ENCODE peak calls at places on chromosomes 1 and 21, in seven cellular contexts. X is PC-3, Q is GM23248, L is hepatocyte, I is OCI-LY7, R is PC-9, V is GM23338. O is an unnamed sample.

GRCh38 chr1:55716610-55717009 is 501.4 kb upstream of the USP24 start:
- DNase-seq in Q (peak; percentile 58), L (no peak), R (no peak), V (no peak), X (no peak), I (no peak), O (no peak)

GRCh38 chr1:162087118-162087517 is 17.6 kb downstream of the NOS1AP start:
- DNase-seq in X (no peak), R (no peak), I (no peak), Q (peak; percentile 37), L (no peak), V (no peak), O (no peak)

GRCh38 chr1:106875622-106876021 is 180.9 kb upstream of the PRMT6 start:
- DNase-seq in V (no peak), Q (no peak), L (no peak), R (no peak), I (no peak), X (no peak), O (no peak)

GRCh38 chr1:25700626-25701025 is 84.0 kb downstream of the MAN1C1 start:
- DNase-seq in L (no peak), X (no peak), R (no peak), I (no peak), Q (peak; percentile 34), V (peak; percentile 76), O (peak; percentile 68)

GRCh38 chr1:162996261-162996660 is 72.9 kb upstream of the RGS4 start:
- DNase-seq in X (no peak), I (no peak), L (no peak), R (no peak), Q (peak; percentile 45), V (no peak), O (no peak)

GRCh38 chr1:228212415-228212965 is 4.6 kb downstream of the OBSCN start:
- DNase-seq in I (no peak), X (no peak), L (peak; percentile 28), V (peak; percentile 61), Q (no peak), R (no peak), O (no peak)

GRCh38 chr1:225447649-225448048 is 19.8 kb upstream of the LBR start:
- DNase-seq in Q (peak; percentile 58), V (no peak), I (no peak), R (no peak), X (no peak), L (no peak), O (no peak)

GRCh38 chr1:201192478-201192804 is 1.8 kb downstream of the IGFN1 start:
- DNase-seq in R (no peak), Q (peak; percentile 47), L (no peak), V (no peak), X (no peak), I (no peak), O (no peak)

GRCh38 chr1:41167688-41168087 is 74.4 kb downstream of the SCMH1 start:
- DNase-seq in L (no peak), R (no peak), I (no peak), X (no peak), Q (no peak), V (no peak), O (no peak)

GRCh38 chr1:26838474-26839338 is 12.2 kb downstream of the ZDHHC18 start:
- DNase-seq in V (no peak), R (no peak), X (no peak), L (no peak), Q (no peak), I (no peak), O (no peak)

GRCh38 chr1:111032295-111032897 is 68.7 kb upstream of the LRIF1 start:
- DNase-seq in Q (peak; percentile 35), I (peak; percentile 73), R (peak; percentile 64), X (peak; percentile 74), L (peak; percentile 58), V (peak; percentile 78), O (peak; percentile 27)

GRCh38 chr1:55129194-55129728 is 85.9 kb downstream of the USP24 start:
- DNase-seq in V (no peak), R (no peak), L (no peak), X (peak; percentile 10), Q (peak; percentile 76), I (no peak), O (no peak)

GRCh38 chr1:65065535-65066378 is 82.2 kb upstream of the AK4 start:
- DNase-seq in R (no peak), X (no peak), L (peak; percentile 44), V (peak; percentile 89), Q (peak; percentile 13), I (no peak), O (peak; percentile 63)

GRCh38 chr1:23798662-23799142 is 1.9 kb downstream of the GALE start:
- DNase-seq in X (no peak), V (peak; percentile 67), L (no peak), I (no peak), Q (peak; percentile 21), R (no peak), O (peak; percentile 45)

GRCh38 chr1:69911301-69911801 is 294.0 kb downstream of the LRRC40 start:
- DNase-seq in R (peak; percentile 49), V (no peak), X (peak; percentile 36), L (no peak), Q (peak; percentile 88), I (no peak), O (no peak)

GRCh38 chr1:218377143-218377660 is 32.1 kb downstream of the TGFB2 start:
- DNase-seq in R (peak; percentile 96), I (no peak), Q (peak; percentile 93), L (no peak), X (peak; percentile 100), V (no peak), O (no peak)

GRCh38 chr1:187680823-187681222 is 852.1 kb downstream of the PLA2G4A start:
- DNase-seq in I (no peak), R (no peak), V (no peak), X (no peak), L (no peak), Q (peak; percentile 72), O (no peak)

GRCh38 chr1:58975888-58976287 is 192.0 kb upstream of the JUN start:
- DNase-seq in Q (peak; percentile 2), V (no peak), R (no peak), X (no peak), L (peak; percentile 23), I (no peak), O (no peak)

GRCh38 chr1:156100205-156100995 is 14.1 kb upstream of the LMNA start:
- DNase-seq in L (no peak), I (no peak), Q (no peak), R (peak; percentile 69), X (peak; percentile 67), V (no peak), O (peak; percentile 28)

GRCh38 chr1:59522925-59523505 is 226.1 kb downstream of the FGGY start:
- DNase-seq in I (no peak), V (no peak), Q (no peak), R (no peak), L (peak; percentile 59), X (no peak), O (no peak)

GRCh38 chr1:1358433-1359201 is at the start of gene MXRA8:
- DNase-seq in I (no peak), V (peak; percentile 58), X (no peak), R (peak; percentile 27), L (peak; percentile 91), Q (peak; percentile 94), O (no peak)

GRCh38 chr21:43778469-43779335 is 2.6 kb upstream of the CSTB start:
- DNase-seq in L (no peak), V (peak; percentile 45), R (peak; percentile 98), Q (no peak), I (no peak), X (peak; percentile 97), O (no peak)

GRCh38 chr21:34962136-34962535 is 87.0 kb downstream of the RUNX1 start:
- DNase-seq in X (no peak), V (no peak), I (no peak), L (no peak), Q (no peak), R (no peak), O (no peak)

DNA sequence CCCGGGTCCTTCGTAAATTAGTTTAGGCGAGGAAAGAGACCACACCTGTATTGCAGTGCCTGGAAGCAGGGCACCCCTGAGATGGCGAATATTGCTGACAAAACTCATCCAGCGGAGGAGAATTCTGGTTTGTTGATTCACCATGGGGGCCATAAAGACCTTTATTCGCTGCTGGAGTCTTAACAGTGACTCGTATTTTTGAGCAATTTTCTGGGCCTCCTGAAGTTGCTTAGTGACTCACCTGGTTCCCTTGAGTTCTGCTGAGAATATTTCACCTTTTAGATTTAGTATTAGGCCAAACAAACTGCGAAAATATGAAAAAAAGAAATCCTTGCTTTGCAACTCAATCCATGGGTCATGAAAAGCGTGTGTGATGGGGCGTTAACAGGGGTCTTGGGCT is 20.6 kb upstream of the H6PD start:
- DNase-seq in L (no peak), I (no peak), R (no peak), X (peak; percentile 28), V (no peak), Q (no peak), O (no peak)
- H3K9me2 ChIP-seq in L (no peaks in the 10 kb centered on the region), I (no peaks in the 10 kb centered on the region), R (no peaks in the 10 kb centered on the region), X (no peaks in the 10 kb centered on the region), V (no peaks in the 10 kb centered on the region), Q (no peaks in the 10 kb centered on the region), O (no peaks in the 10 kb centered on the region)

GRCh38 chr1:90675161-90675847 is 41.8 kb downstream of the BARHL2 start:
- DNase-seq in Q (no peak), I (no peak), V (no peak), X (no peak), L (no peak), R (no peak), O (no peak)

GRCh38 chr1:90671736-90672135 is 45.4 kb downstream of the BARHL2 start:
- DNase-seq in X (no peak), V (no peak), Q (no peak), I (no peak), L (no peak), R (no peak), O (no peak)

GRCh38 chr1:90671251-90671650 is 45.9 kb downstream of the BARHL2 start:
- DNase-seq in V (no peak), R (no peak), X (no peak), I (no peak), Q (no peak), L (no peak), O (no peak)
- H3K9me2 ChIP-seq in V (no peaks in the 10 kb centered on the region), R (no peaks in the 10 kb centered on the region), X (no peaks in the 10 kb centered on the region), I (no peaks in the 10 kb centered on the region), Q (no peaks in the 10 kb centered on the region), L (no peaks in the 10 kb centered on the region), O (no peaks in the 10 kb centered on the region)

GRCh38 chr1:154972517-154973343 is 1.8 kb upstream of the CKS1B start:
- DNase-seq in Q (peak; percentile 91), X (peak; percentile 99), I (no peak), V (peak; percentile 98), R (peak; percentile 91), L (peak; percentile 92), O (no peak)
- H3K9me2 ChIP-seq in Q (no peaks in the 10 kb centered on the region), X (no peaks in the 10 kb centered on the region), I (no peaks in the 10 kb centered on the region), V (no peaks in the 10 kb centered on the region), R (no peaks in the 10 kb centered on the region), L (no peaks in the 10 kb centered on the region), O (no peaks in the 10 kb centered on the region)

GRCh38 chr1:184696403-184696802 is 58.3 kb downstream of the EDEM3 start:
- DNase-seq in L (no peak), V (peak; percentile 54), Q (no peak), X (no peak), R (no peak), I (no peak), O (no peak)

GRCh38 chr1:184698001-184698400 is 56.7 kb downstream of the EDEM3 start:
- DNase-seq in R (no peak), L (no peak), Q (no peak), V (no peak), X (no peak), I (no peak), O (no peak)

GRCh38 chr1:184698969-184699368 is 55.7 kb downstream of the EDEM3 start:
- DNase-seq in R (no peak), I (no peak), V (no peak), Q (no peak), X (no peak), L (no peak), O (no peak)

GRCh38 chr1:184705271-184705670 is 49.4 kb downstream of the EDEM3 start:
- DNase-seq in Q (no peak), L (no peak), I (no peak), V (no peak), R (no peak), X (peak; percentile 50), O (no peak)

GRCh38 chr1:184701821-184702220 is 52.8 kb downstream of the EDEM3 start:
- DNase-seq in X (no peak), R (no peak), Q (no peak), I (no peak), L (no peak), V (no peak), O (no peak)
- H3K9me2 ChIP-seq in X (no peaks in the 10 kb centered on the region), R (no peaks in the 10 kb centered on the region), Q (no peaks in the 10 kb centered on the region), I (no peaks in the 10 kb centered on the region), L (no peaks in the 10 kb centered on the region), V (no peaks in the 10 kb centered on the region), O (no peaks in the 10 kb centered on the region)